ENCODE peak calls at places on chromosome 16, in six cellular contexts. E is BJ, O is kidney epithelial cell, I is IMR-90, S is left ventricle myocardium inferior, M is suprapubic skin. T is an unnamed sample.

GRCh38 chr16:29899516-29900101 is at the start of gene SEZ6L2:
- DNase-seq in O (peak; percentile 85), M (peak; percentile 77), E (peak; percentile 59), S (peak; percentile 31), I (peak; percentile 86), T (no peak)

GRCh38 chr16:70805380-70805779 is 4.4 kb upstream of the VAC14 start:
- DNase-seq in E (no peak), S (no peak), M (no peak), I (peak; percentile 11), O (no peak), T (no peak)

GRCh38 chr16:23552171-23552570 is 5.0 kb downstream of the EARS2 start:
- DNase-seq in M (no peak), E (no peak), S (no peak), I (no peak), O (no peak), T (no peak)

GRCh38 chr16:11047057-11047456 is 102.7 kb downstream of the CLEC16A start:
- DNase-seq in S (no peak), M (no peak), E (peak; percentile 68), O (no peak), I (peak; percentile 93), T (no peak)

GRCh38 chr16:31455601-31456314 is 3.5 kb upstream of the ARMC5 start:
- DNase-seq in O (no peak), M (no peak), E (no peak), I (no peak), S (no peak), T (no peak)

GRCh38 chr16:87562201-87562600 is 40.1 kb upstream of the JPH3 start:
- DNase-seq in E (no peak), O (no peak), S (no peak), I (no peak), M (no peak), T (no peak)

GRCh38 chr16:7506363-7506762 is 173.7 kb downstream of the RBFOX1 start:
- DNase-seq in O (no peak), M (no peak), S (no peak), I (no peak), E (no peak), T (no peak)

GRCh38 chr16:88561485-88562369 is 8.5 kb upstream of the ZC3H18 start:
- DNase-seq in O (no peak), I (peak; percentile 43), M (no peak), E (no peak), S (no peak), T (peak; percentile 43)

GRCh38 chr16:84548971-84549844 is 44.7 kb upstream of the MEAK7 start:
- DNase-seq in I (no peak), O (no peak), S (no peak), M (no peak), E (no peak), T (no peak)

GRCh38 chr16:3503513-3503912 is 2.7 kb downstream of the CLUAP1 start:
- DNase-seq in S (no peak), O (no peak), I (no peak), M (peak; percentile 48), E (no peak), T (no peak)

GRCh38 chr16:57656342-57656955 is 11.7 kb upstream of the ADGRG3 start:
- DNase-seq in E (no peak), O (no peak), I (no peak), S (no peak), M (no peak), T (no peak)

GRCh38 chr16:76278086-76278485 is 885 bp downstream of the CNTNAP4 start:
- DNase-seq in O (no peak), I (no peak), M (no peak), E (no peak), S (no peak), T (no peak)

GRCh38 chr16:56636616-56637413 is 1.7 kb upstream of the MT1A start:
- DNase-seq in M (no peak), S (no peak), O (no peak), I (no peak), E (no peak), T (no peak)

GRCh38 chr16:77657016-77657415 is 65.3 kb upstream of the NUDT7 start:
- DNase-seq in I (peak; percentile 13), O (no peak), M (no peak), S (no peak), E (no peak), T (no peak)
- TF ChIP-seq CTCF in I (no peak), O (no peak), M (no peak), S (no peak), E (no peak), T (no peak)

GRCh38 chr16:67547423-67548264 is 14.7 kb upstream of the CTCF start:
- DNase-seq in O (no peak), E (no peak), I (no peak), S (peak; percentile 18), M (peak; percentile 75), T (no peak)

GRCh38 chr16:67545665-67546024 is 16.7 kb upstream of the CTCF start:
- DNase-seq in O (no peak), M (no peak), E (no peak), S (no peak), I (no peak), T (no peak)

GRCh38 chr16:67548265-67549126 is 13.8 kb upstream of the CTCF start:
- DNase-seq in I (no peak), E (no peak), O (no peak), S (no peak), M (no peak), T (no peak)

GRCh38 chr16:67546091-67546501 is 16.2 kb upstream of the CTCF start:
- DNase-seq in I (no peak), O (no peak), M (no peak), E (no peak), S (no peak), T (no peak)

DNA sequence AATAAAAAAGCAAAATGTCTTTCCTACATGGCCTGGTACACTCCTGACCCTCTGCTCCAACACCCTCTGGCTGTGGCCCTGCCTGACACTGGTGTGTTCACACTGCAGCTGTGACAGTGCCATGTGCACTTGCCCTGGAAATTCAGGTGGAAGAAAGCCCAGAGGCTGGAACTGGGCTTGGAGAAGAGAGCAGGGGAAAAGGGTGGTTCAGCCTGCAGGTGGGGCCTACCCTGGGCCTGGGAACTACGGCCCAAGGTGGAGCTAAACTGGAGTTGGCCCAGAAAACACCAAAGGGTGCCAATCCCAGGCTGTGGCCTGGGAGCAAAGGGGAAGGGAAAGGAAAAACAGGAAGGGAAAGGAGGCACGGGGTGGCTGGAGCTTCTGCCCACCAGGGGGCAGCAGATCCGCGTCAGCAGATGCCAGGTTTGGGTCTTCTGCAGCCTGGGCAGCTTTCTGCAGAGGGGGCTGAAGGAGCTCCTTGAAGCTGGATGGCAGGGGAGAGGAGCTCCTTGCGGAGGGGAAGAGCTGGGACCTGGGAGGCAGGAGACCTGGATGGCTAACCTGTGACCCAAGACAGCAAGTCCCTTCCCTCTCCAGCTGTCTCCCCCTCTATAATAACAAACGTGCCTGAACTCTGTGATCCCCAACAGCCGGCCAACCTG is 15.4 kb upstream of the CTCF start:
- DNase-seq in E (no peak), O (no peak), M (peak; percentile 85), I (peak; percentile 57), S (peak; percentile 78), T (peak; percentile 71)
- TF ChIP-seq CTCF in E (peak; percentile 95), O (peak; percentile 98), M (peak; percentile 94), I (peak; percentile 91), S (peak; percentile 95), T (peak; percentile 98)

DNA sequence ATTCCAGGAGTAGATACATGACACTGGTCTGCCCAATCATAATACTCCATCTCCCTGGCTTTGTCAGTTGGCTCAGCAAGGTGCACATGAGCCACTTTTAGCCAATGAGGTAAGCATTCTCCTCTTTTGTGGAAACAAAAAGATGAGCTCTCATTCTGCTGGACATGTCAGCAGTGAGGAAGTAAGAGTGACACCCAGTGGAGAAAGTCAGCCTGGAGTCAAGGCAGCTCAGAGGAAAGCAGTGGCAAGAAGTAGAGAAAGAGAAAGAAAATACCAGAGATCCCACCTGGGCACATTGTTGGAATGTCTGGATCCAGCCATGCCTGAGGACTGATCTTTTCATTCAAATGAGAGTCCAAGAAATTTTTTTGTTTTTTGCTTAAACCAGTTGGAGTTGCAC is 496.9 kb upstream of the C16orf82 start:
- DNase-seq in I (no peak), E (no peak), O (no peak), M (no peak), S (no peak), T (no peak)
- TF ChIP-seq CTCF in I (no peak), E (no peak), O (no peak), M (no peak), S (peak; percentile 44), T (no peak)

DNA sequence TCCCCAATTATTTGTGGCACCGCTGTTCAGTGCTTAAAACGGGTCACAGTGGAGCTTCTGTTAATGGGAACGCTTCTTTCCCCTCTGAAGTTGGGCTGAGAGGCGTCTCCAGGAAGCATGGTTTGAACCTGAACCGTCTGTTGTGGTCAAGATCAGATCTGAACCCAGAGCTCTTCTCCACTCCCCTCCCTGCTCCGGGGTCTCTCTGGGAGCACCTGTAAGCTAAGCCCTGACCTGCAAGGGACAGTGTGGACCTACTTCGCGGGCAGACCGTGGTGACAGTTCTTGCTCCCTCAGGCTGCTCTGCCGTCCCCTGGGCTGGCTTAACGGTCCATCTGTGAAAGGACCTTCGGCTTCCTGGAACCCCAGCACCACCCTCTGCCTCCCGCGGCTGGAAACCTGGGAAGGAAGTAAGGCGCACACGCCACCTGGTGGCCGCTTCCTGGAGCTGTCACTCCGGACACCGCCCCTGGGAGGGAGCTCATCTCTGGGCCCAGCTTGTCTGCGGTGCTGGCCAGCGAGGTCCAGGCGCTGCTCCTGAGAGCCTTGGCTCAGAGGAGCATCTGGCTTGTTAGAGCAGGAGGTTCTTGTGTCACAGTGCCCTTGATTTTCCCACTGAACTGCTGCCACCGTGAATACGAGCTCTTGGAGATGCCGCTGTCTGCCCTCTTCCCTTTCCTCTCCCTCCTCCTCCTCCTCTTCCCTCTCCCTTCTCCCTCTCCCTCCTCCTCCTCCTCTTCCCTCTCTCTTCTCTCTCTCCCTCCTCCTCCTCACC is 518.5 kb upstream of the EEF2KMT start:
- DNase-seq in E (no peak), S (peak; percentile 25), O (no peak), M (no peak), I (no peak), T (no peak)
- TF ChIP-seq CTCF in E (peak; percentile 19), S (peak; percentile 67), O (peak; percentile 60), M (no peak), I (no peak), T (peak; percentile 47)

DNA sequence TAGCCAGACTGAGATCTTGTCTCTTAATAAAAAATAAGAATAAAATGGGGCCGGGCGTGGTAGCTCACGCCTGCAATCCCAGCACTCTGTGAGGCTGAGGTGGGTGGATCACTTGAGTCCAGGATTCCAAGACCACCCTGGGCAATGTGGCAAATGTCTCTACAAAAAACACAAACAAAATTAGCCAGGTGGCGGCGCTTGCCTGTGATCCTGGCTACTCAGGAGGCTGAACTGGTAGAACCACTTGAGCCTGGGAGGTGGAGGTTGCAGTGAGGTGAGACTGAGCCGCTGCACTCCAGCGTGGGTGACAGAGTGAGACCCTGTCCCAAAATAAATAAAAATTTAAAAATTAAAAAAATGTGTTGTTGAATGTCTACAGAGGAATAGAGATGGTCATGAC is 2.9 kb upstream of the DEF8 start:
- DNase-seq in E (no peak), M (no peak), O (no peak), I (no peak), S (no peak), T (no peak)
- TF ChIP-seq CTCF in E (no peak), M (no peak), O (no peak), I (no peak), S (no peak), T (no peak)